ENCODE peak calls at places on chromosomes 12 and 14, in six cellular contexts. N is neural crest cell, F is hepatocyte, K is MCF 10A, Y is tibial artery, A is kidney epithelial cell. Z is an unnamed sample.

GRCh38 chr12:80858356-80858755 is 79.4 kb downstream of the LIN7A start:
- DNase-seq in N (no peak), F (no peak), K (no peak), Y (no peak), A (no peak), Z (no peak)

GRCh38 chr12:91276529-91276928 is 93.9 kb upstream of the DCN start:
- DNase-seq in N (no peak), F (no peak), K (no peak), Y (no peak), A (no peak), Z (no peak)

GRCh38 chr14:75989134-75989533 is 3.6 kb downstream of the IFT43 start:
- DNase-seq in N (no peak), F (peak), K (peak), Y (peak), A (no peak), Z (peak)

GRCh38 chr14:57533214-57533613 is 39.6 kb upstream of the CCDC198 start:
- DNase-seq in N (no peak), F (peak), K (peak), Y (no peak), A (no peak), Z (peak)

GRCh38 chr14:61585598-61586538 is 109.4 kb upstream of the HIF1A start:
- DNase-seq in N (no peak), F (peak), K (peak), Y (peak), A (no peak), Z (peak)

GRCh38 chr12:106125351-106126085 is 13.2 kb downstream of the NUAK1 start:
- DNase-seq in N (no peak), F (no peak), K (no peak), Y (no peak), A (no peak), Z (no peak)

GRCh38 chr12:96500686-96501085 is 11.3 kb downstream of the CFAP54 start:
- DNase-seq in N (no peak), F (no peak), K (peak), Y (no peak), A (no peak), Z (peak)

GRCh38 chr14:83702619-83703018 is 1827.3 kb upstream of the FLRT2 start:
- DNase-seq in N (no peak), F (no peak), K (no peak), Y (no peak), A (no peak), Z (no peak)

GRCh38 chr14:75042040-75042439 is 9.2 kb downstream of the MLH3 start:
- DNase-seq in N (no peak), F (no peak), K (no peak), Y (no peak), A (no peak), Z (no peak)

GRCh38 chr14:24251880-24252288 is 9.5 kb upstream of the TINF2 start:
- DNase-seq in N (no peak), F (no peak), K (no peak), Y (no peak), A (no peak), Z (peak)

GRCh38 chr12:9943244-9943643 is 11.1 kb upstream of the CLEC2A start:
- DNase-seq in N (no peak), F (no peak), K (no peak), Y (no peak), A (no peak), Z (no peak)

GRCh38 chr12:90974286-90974685 is 19.3 kb upstream of the CCER1 start:
- DNase-seq in N (no peak), F (no peak), K (no peak), Y (no peak), A (no peak), Z (peak)

GRCh38 chr14:30751646-30752416 is 122.5 kb upstream of the COCH start:
- DNase-seq in N (no peak), F (no peak), K (peak), Y (no peak), A (no peak), Z (no peak)

GRCh38 chr12:45732250-45732649 is 2.7 kb downstream of the ARID2 start:
- DNase-seq in N (no peak), F (no peak), K (peak), Y (no peak), A (no peak), Z (peak)

GRCh38 chr12:13383379-13383778 is 186.9 kb downstream of the EMP1 start:
- DNase-seq in N (no peak), F (peak), K (peak), Y (no peak), A (no peak), Z (peak)

GRCh38 chr12:40405419-40405818 is 180.6 kb downstream of the LRRK2 start:
- DNase-seq in N (no peak), F (no peak), K (no peak), Y (no peak), A (no peak), Z (no peak)

GRCh38 chr12:71710276-71711125 is 24.6 kb downstream of the TMEM19 start:
- DNase-seq in N (no peak), F (peak), K (peak), Y (no peak), A (peak), Z (peak)

GRCh38 chr14:53748691-53749090 is 207.9 kb downstream of the BMP4 start:
- DNase-seq in N (no peak), F (no peak), K (no peak), Y (no peak), A (no peak), Z (no peak)

GRCh38 chr12:45309826-45310626 is 94.1 kb downstream of the ANO6 start:
- DNase-seq in N (no peak), F (no peak), K (no peak), Y (no peak), A (no peak), Z (no peak)

GRCh38 chr14:24056800-24057184 is 5.0 kb downstream of the CARMIL3 start:
- DNase-seq in N (no peak), F (no peak), K (peak), Y (peak), A (no peak), Z (peak)

GRCh38 chr14:91270188-91270587 is 25.7 kb upstream of the GPR68 start:
- DNase-seq in N (no peak), F (no peak), K (no peak), Y (no peak), A (no peak), Z (no peak)

GRCh38 chr12:95718772-95719171 is 71.8 kb downstream of the NTN4 start:
- DNase-seq in N (no peak), F (no peak), K (no peak), Y (no peak), A (no peak), Z (no peak)

GRCh38 chr14:54312166-54312801 is 84.5 kb upstream of the CDKN3 start:
- DNase-seq in N (no peak), F (peak), K (peak), Y (no peak), A (peak), Z (peak)

GRCh38 chr12:20383612-20384011 is 15.3 kb downstream of the PDE3A start:
- DNase-seq in N (no peak), F (no peak), K (no peak), Y (no peak), A (no peak), Z (no peak)

GRCh38 chr12:53427905-53428594 is 4.4 kb downstream of the AMHR2 start:
- DNase-seq in N (no peak), F (peak), K (peak), Y (no peak), A (peak), Z (peak)

GRCh38 chr12:100877776-100878175 is 83.2 kb downstream of the ANO4 start:
- DNase-seq in N (no peak), F (no peak), K (no peak), Y (no peak), A (no peak), Z (no peak)
- TF ChIP-seq CTCF in N (peak), F (peak), K (peak), Y (no peak), A (peak), Z (peak)

GRCh38 chr12:94195483-94195882 is 47.1 kb downstream of the PLXNC1 start:
- DNase-seq in N (no peak), F (no peak), K (no peak), Y (no peak), A (no peak), Z (no peak)
- TF ChIP-seq CTCF in N (peak), F (no peak), K (peak), Y (no peak), A (no peak), Z (peak)

GRCh38 chr12:101743242-101743641 is 4.0 kb upstream of the SYCP3 start:
- DNase-seq in N (no peak), F (no peak), K (no peak), Y (no peak), A (no peak), Z (no peak)

GRCh38 chr12:101745481-101745880 is 6.2 kb upstream of the SYCP3 start:
- DNase-seq in N (no peak), F (no peak), K (peak), Y (no peak), A (no peak), Z (peak)

GRCh38 chr12:101746661-101747060 is 7.4 kb upstream of the SYCP3 start:
- DNase-seq in N (no peak), F (no peak), K (no peak), Y (no peak), A (no peak), Z (no peak)

GRCh38 chr12:101740980-101741379 is 1.7 kb upstream of the SYCP3 start:
- DNase-seq in N (no peak), F (no peak), K (no peak), Y (no peak), A (no peak), Z (no peak)

GRCh38 chr12:101743724-101744472 is 4.6 kb upstream of the SYCP3 start:
- DNase-seq in N (no peak), F (no peak), K (no peak), Y (no peak), A (peak), Z (no peak)
- TF ChIP-seq CTCF in N (no peak), F (no peak), K (no peak), Y (no peak), A (no peak), Z (no peak)

DNA sequence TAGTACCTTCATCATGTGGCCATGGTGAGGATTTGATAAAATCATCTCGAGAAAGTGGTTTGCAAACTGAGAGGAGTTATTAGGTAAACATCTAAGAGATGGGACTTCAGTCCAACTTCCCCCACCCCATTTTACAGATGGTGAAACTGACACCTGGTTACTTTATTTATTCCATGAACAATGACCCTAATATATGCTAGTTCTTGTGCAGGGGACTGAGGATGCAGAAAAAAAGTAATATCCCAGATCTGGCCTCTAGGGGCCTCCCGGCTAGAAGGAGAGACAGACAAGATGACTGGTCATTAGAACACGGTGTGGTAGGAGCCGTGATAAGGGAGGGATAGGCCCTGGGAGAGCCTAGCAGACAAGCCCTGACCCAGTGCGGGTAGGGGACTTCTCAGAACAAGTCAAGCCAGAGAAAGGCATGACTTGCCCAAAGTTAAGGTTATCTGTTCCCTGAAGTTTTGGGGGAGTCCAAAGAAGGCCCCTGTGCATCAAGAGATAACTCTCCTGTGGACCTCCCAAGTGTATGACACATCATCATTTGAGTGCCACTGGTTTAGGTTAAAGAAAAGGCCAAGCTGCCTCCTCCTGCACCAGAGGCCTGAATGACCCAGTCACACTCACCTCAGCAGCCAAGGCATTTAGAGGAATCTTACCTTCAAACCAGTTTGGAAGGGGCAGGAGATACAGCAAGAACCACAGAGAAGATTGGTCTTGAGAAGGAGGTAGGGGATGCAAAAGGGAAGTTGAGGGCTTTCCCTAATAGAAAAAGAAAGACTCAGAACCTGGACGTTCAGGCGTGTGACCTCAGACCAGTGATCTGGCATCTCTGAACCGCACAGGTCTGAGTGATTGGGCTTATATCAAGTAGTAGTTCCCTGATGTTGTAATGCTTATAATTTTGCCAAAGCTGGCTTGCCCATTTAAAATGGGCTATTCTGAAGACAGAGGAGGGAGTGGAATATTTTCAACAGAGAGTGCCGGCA is 1.6 kb downstream of the CMKLR1 start:
- DNase-seq in N (peak), F (peak), K (peak), Y (peak), A (no peak), Z (peak)
- TF ChIP-seq CTCF in N (peak), F (peak), K (peak), Y (peak), A (peak), Z (peak)

GRCh38 chr12:27635349-27635972 is 60.8 kb upstream of the REP15 start:
- DNase-seq in N (no peak), F (peak), K (peak), Y (no peak), A (no peak), Z (peak)
- TF ChIP-seq CTCF in N (peak), F (peak), K (peak), Y (peak), A (peak), Z (peak)

DNA sequence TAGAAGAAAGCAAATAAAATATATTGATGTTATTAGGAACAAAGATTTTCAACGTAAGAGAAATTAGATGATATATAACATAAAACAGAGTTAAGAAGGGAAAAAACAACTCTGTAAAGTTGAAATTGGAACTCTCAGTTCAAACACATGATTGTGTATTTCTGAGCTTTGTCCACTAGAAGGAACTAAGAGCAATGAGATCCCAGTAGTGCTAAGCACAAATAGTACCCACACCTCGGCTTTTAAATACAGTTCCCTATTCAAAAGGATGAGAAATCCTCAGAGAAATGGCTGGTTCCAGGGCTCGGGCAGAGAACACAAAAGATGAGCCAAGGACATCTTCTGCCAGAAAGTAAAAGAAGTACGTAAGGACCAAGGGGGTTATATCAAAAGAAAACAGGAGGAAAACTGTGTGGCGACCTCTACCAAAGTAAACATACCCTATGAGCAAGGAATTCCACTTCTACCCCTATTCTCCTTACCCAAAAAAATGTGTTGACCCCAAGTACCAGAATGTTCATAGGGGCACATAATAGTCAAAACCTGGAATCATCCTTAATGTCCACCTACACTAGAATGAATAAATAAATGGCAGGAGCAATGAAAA is 96.6 kb downstream of the SPTSSA start:
- DNase-seq in N (no peak), F (peak), K (no peak), Y (no peak), A (no peak), Z (peak)
- TF ChIP-seq CTCF in N (peak), F (peak), K (no peak), Y (no peak), A (no peak), Z (peak)

GRCh38 chr12:99946131-99946530 is 38.6 kb downstream of the ANKS1B start:
- DNase-seq in N (no peak), F (no peak), K (no peak), Y (no peak), A (no peak), Z (no peak)
- TF ChIP-seq CTCF in N (no peak), F (no peak), K (no peak), Y (no peak), A (no peak), Z (no peak)

GRCh38 chr12:48716493-48717251 is at the start of gene CCNT1:
- DNase-seq in N (peak), F (peak), K (peak), Y (peak), A (peak), Z (peak)
- TF ChIP-seq CTCF in N (peak), F (peak), K (no peak), Y (peak), A (peak), Z (no peak)

DNA sequence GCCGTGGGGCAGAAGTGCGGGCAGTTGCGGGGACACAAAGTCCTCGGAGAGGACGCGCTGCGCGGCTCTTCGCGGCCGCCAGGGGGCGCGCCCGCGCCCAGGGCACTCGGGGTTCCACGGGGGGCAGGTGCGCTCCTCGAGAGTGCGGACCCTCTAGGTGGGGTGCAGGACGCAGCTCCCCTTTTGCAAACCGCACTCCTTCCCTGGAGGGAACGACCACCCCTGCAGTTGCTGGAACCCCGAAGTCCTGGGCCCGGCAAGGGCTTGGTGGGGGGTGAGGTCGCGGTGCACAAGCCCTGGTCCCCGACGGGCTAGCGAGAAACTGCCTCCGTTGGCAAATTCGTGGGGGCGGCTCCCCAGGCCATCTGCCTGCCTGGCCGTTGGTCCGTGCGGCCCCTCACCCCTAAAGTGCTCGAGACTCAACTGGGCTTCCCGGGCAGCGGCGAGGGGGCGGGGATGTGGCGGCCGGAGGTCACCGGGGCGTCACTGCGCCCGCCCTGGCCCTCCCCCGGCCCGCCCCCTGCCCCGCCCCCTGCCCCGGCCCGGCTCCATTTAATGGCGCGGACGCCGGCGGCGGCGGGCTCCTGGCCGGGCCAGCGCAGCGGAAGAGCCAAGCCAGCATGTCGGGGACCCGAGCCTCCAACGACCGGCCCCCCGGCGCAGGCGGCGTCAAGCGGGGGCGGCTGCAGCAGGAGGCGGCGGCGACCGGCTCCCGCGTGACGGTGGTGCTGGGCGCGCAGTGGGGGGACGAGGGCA is at the start of gene ADSS1:
- DNase-seq in N (peak), F (peak), K (peak), Y (peak), A (no peak), Z (peak)
- TF ChIP-seq CTCF in N (peak), F (peak), K (peak), Y (peak), A (peak), Z (peak)

GRCh38 chr12:113867258-113867657 is 98.9 kb downstream of the RBM19 start:
- DNase-seq in N (peak), F (peak), K (no peak), Y (no peak), A (no peak), Z (peak)
- TF ChIP-seq CTCF in N (peak), F (peak), K (no peak), Y (no peak), A (peak), Z (peak)

Z was measured in PC-3.